ENCODE peak calls at places on chromosomes 2 and 18, in six cellular contexts. L, R, N, C, W and Y are unnamed samples.

GRCh38 chr2:128275498-128276045 is 43.1 kb downstream of the HS6ST1 start:
- DNase-seq in R (no peak), C (no peak), N (no peak), W (no peak), L (no peak), Y (no peak)

GRCh38 chr2:178700922-178701342 is 106.3 kb downstream of the TTN start:
- DNase-seq in N (peak; percentile 33), C (no peak), W (no peak), R (no peak), L (peak; percentile 8), Y (no peak)

GRCh38 chr2:29606105-29606871 is 315.1 kb downstream of the ALK start:
- DNase-seq in L (peak; percentile 71), C (no peak), W (no peak), N (peak; percentile 92), R (no peak), Y (no peak)

GRCh38 chr18:2096581-2096980 is 474.7 kb downstream of the METTL4 start:
- DNase-seq in R (no peak), C (no peak), N (no peak), L (peak; percentile 39), W (no peak), Y (no peak)

GRCh38 chr18:61713502-61713901 is 179.3 kb downstream of the RNF152 start:
- DNase-seq in C (no peak), W (no peak), L (no peak), R (no peak), N (no peak), Y (no peak)

GRCh38 chr2:152335016-152335850 is at the start of gene FMNL2:
- DNase-seq in W (peak; percentile 86), L (peak; percentile 83), N (peak; percentile 85), C (peak; percentile 24), R (peak; percentile 89), Y (peak; percentile 89)

GRCh38 chr2:109513749-109514588 is 99.8 kb downstream of the SEPTIN10 start:
- DNase-seq in W (no peak), R (no peak), C (peak; percentile 95), N (peak; percentile 83), L (peak; percentile 86), Y (no peak)

GRCh38 chr2:189191766-189192165 is 12.2 kb upstream of the COL5A2 start:
- DNase-seq in C (no peak), L (peak; percentile 59), N (peak; percentile 54), R (no peak), W (no peak), Y (no peak)

GRCh38 chr2:134206573-134206972 is 47.3 kb upstream of the MGAT5 start:
- DNase-seq in L (peak; percentile 53), C (no peak), R (peak; percentile 3), W (peak; percentile 54), N (peak; percentile 64), Y (no peak)

GRCh38 chr2:105118960-105119359 is 81.1 kb downstream of the MRPS9 start:
- DNase-seq in C (no peak), L (no peak), W (no peak), R (no peak), N (no peak), Y (no peak)

GRCh38 chr2:100277540-100278207 is 44.6 kb downstream of the LONRF2 start:
- DNase-seq in W (no peak), R (no peak), N (no peak), C (no peak), L (no peak), Y (no peak)

GRCh38 chr2:167181134-167181533 is 292.9 kb downstream of the XIRP2 start:
- DNase-seq in N (peak; percentile 71), R (no peak), L (peak; percentile 74), C (no peak), W (no peak), Y (no peak)

GRCh38 chr2:7097353-7097895 is 180.2 kb downstream of the RNF144A start:
- DNase-seq in R (peak; percentile 78), C (peak; percentile 35), W (peak; percentile 64), N (peak; percentile 53), L (peak; percentile 42), Y (peak; percentile 84)

GRCh38 chr2:148614332-148615049 is 30.1 kb upstream of the EPC2 start:
- DNase-seq in W (no peak), L (peak; percentile 66), C (peak; percentile 53), N (peak; percentile 41), R (peak; percentile 68), Y (peak; percentile 50)

GRCh38 chr2:25618676-25619075 is 54.7 kb downstream of the DTNB start:
- DNase-seq in N (peak; percentile 87), R (peak; percentile 17), L (peak; percentile 93), W (no peak), C (no peak), Y (no peak)

GRCh38 chr18:29145993-29146539 is 969.1 kb upstream of the CDH2 start:
- DNase-seq in C (no peak), L (no peak), R (no peak), W (no peak), N (no peak), Y (no peak)

GRCh38 chr2:185475868-185476267 is 262.7 kb upstream of the FSIP2 start:
- DNase-seq in C (no peak), N (no peak), R (no peak), W (no peak), L (no peak), Y (no peak)

GRCh38 chr18:286515-287310 is 18.9 kb upstream of the THOC1 start:
- DNase-seq in W (no peak), C (no peak), L (no peak), R (no peak), N (peak; percentile 54), Y (no peak)

GRCh38 chr18:36392888-36393287 is 95.4 kb downstream of the FHOD3 start:
- DNase-seq in L (no peak), N (no peak), C (no peak), R (no peak), W (no peak), Y (no peak)

GRCh38 chr2:32900246-32901000 is 46.3 kb upstream of the LTBP1 start:
- DNase-seq in N (no peak), C (no peak), L (no peak), W (no peak), R (no peak), Y (no peak)

GRCh38 chr2:173048901-173049661 is 26.6 kb upstream of the MAP3K20 start:
- DNase-seq in L (peak; percentile 99), N (peak; percentile 98), C (no peak), R (peak; percentile 83), W (peak; percentile 57), Y (no peak)

GRCh38 chr2:83596592-83597339 is 862.3 kb downstream of the SUCLG1 start:
- DNase-seq in L (no peak), C (no peak), W (no peak), N (no peak), R (no peak), Y (no peak)

GRCh38 chr2:83602753-83603152 is 856.3 kb downstream of the SUCLG1 start:
- DNase-seq in C (no peak), N (no peak), L (no peak), W (no peak), R (no peak), Y (no peak)
- TF ChIP-seq CTCF in C (no peak), N (no peak), L (peak; percentile 17), W (no peak), R (no peak), Y (no peak)

GRCh38 chr2:233350708-233351107 is 3.6 kb upstream of the DGKD start:
- DNase-seq in R (peak; percentile 64), C (no peak), L (peak; percentile 96), N (peak; percentile 87), W (no peak), Y (no peak)
- TF ChIP-seq CTCF in R (no peak), C (no peak), L (no peak), N (no peak), W (no peak), Y (no peak)

GRCh38 chr2:43307046-43307445 is 80.6 kb upstream of the ZFP36L2 start:
- DNase-seq in C (no peak), N (no peak), L (no peak), W (no peak), R (no peak), Y (no peak)

GRCh38 chr2:43306197-43306596 is 79.8 kb upstream of the ZFP36L2 start:
- DNase-seq in N (no peak), C (no peak), R (no peak), W (no peak), L (no peak), Y (no peak)

GRCh38 chr2:43305537-43305936 is 79.1 kb upstream of the ZFP36L2 start:
- DNase-seq in N (no peak), R (no peak), C (no peak), W (peak; percentile 54), L (no peak), Y (peak; percentile 71)

GRCh38 chr2:43309935-43310334 is 83.5 kb upstream of the ZFP36L2 start:
- DNase-seq in R (no peak), C (no peak), N (no peak), L (no peak), W (no peak), Y (no peak)

GRCh38 chr2:43307973-43308372 is 81.6 kb upstream of the ZFP36L2 start:
- DNase-seq in W (no peak), R (no peak), N (no peak), C (no peak), L (no peak), Y (no peak)
- TF ChIP-seq CTCF in W (no peak), R (no peak), N (no peak), C (no peak), L (no peak), Y (no peak)

GRCh38 chr2:230960026-230960425 is 35.0 kb upstream of the GPR55 start:
- DNase-seq in N (no peak), L (no peak), C (no peak), W (no peak), R (no peak), Y (no peak)
- TF ChIP-seq CTCF in N (no peak), L (no peak), C (no peak), W (no peak), R (no peak), Y (no peak)

DNA sequence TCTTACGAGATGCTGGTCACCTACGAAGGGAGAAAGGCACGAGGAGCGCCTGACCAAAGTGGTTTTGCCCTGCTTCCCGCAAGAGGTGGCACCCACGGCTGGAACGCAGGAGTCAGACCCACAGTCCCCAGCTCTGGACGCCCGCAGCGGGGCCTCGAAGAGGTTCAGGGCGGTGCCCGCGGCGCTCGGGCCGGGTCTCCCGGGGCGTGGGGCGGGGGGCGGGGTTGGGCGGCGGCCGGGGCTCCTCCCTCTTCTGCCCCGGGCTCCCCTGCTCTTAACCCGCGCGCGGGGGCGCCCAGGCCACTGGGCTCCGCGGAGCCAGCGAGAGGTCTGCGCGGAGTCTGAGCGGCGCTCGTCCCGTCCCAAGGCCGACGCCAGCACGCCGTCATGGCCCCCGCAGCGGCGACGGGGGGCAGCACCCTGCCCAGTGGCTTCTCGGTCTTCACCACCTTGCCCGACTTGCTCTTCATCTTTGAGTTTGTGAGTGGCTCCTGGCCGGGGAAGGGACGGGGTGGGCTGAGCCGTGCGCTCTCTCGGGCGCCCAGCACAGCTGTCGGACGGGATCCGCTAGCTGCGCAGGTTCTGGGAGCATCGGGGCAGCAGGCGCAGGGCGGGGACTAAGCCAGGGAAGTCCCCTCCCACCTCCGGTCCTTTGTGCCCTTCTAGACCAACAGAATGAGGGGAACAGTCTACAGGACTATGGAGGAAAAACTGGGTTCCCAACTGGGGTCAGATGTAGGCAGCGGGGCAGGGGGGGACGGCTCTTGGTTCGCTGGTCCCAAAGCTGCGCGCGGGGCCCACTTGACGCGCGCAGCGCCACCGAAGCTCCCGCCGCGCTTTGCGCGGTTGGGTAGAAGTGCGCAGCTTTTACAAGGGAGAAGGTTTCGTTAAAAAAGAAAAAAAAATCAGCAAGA is at the start of gene MAL:
- DNase-seq in C (no peak), L (peak; percentile 23), N (no peak), R (peak; percentile 45), W (no peak), Y (no peak)
- TF ChIP-seq CTCF in C (no peak), L (no peak), N (no peak), R (no peak), W (no peak), Y (no peak)